ENCODE peak calls at places on chromosomes 1 and 21, in five cellular contexts. J is fibroblast of lung, E is mesendoderm, L is lung, R is psoas muscle. M is an unnamed sample.

GRCh38 chr1:24964811-24965570 is 34.9 kb upstream of the RUNX3 start:
- DNase-seq in J (no peak), L (no peak), R (peak), E (peak), M (peak)

GRCh38 chr21:26954591-26955214 is 12.2 kb downstream of the ADAMTS5 start:
- DNase-seq in E (no peak), J (no peak), L (no peak), R (no peak), M (no peak)

GRCh38 chr21:43779660-43780059 is 3.6 kb upstream of the CSTB start:
- DNase-seq in E (no peak), L (no peak), J (no peak), R (no peak), M (no peak)

GRCh38 chr1:119768778-119769177 is at the start of gene HMGCS2:
- DNase-seq in R (no peak), J (no peak), E (no peak), L (no peak), M (peak)

GRCh38 chr1:8718878-8719361 is 98.5 kb downstream of the RERE start:
- DNase-seq in J (no peak), R (no peak), E (no peak), L (no peak), M (no peak)

GRCh38 chr1:32393832-32394140 is 455 bp downstream of the BSDC1 start:
- DNase-seq in E (peak), R (no peak), J (no peak), L (no peak), M (peak)

GRCh38 chr1:48776400-48777218 is at the start of gene BEND5:
- DNase-seq in R (peak), J (peak), L (peak), E (peak), M (peak)

GRCh38 chr1:87600848-87601247 is 272.2 kb downstream of the LMO4 start:
- DNase-seq in R (no peak), J (peak), E (peak), L (no peak), M (no peak)

GRCh38 chr1:109197163-109198042 is 16.3 kb upstream of the SARS1 start:
- DNase-seq in L (peak), R (no peak), E (peak), J (peak), M (peak)

GRCh38 chr1:156437054-156437453 is 63.5 kb downstream of the MEF2D start:
- DNase-seq in J (no peak), E (no peak), L (no peak), R (no peak), M (no peak)

GRCh38 chr1:200329208-200329882 is 80.5 kb downstream of the ZNF281 start:
- DNase-seq in L (no peak), J (no peak), R (no peak), E (no peak), M (no peak)

GRCh38 chr1:12314328-12314903 is 84.6 kb downstream of the VPS13D start:
- DNase-seq in R (no peak), E (no peak), L (no peak), J (peak), M (no peak)

GRCh38 chr1:117093091-117093534 is 28.4 kb downstream of the TRIM45 start:
- DNase-seq in J (peak), R (peak), E (peak), L (no peak), M (no peak)

GRCh38 chr21:45496151-45496967 is 45.9 kb downstream of the SLC19A1 start:
- DNase-seq in J (no peak), L (no peak), E (no peak), R (peak), M (peak)

GRCh38 chr1:53139911-53140310 is 2.5 kb downstream of the SLC1A7 start:
- DNase-seq in L (no peak), E (no peak), J (peak), R (no peak), M (no peak)

GRCh38 chr1:59520759-59521442 is 224.0 kb downstream of the FGGY start:
- DNase-seq in E (no peak), J (peak), R (no peak), L (no peak), M (no peak)

GRCh38 chr1:12275370-12275769 is 45.5 kb downstream of the VPS13D start:
- DNase-seq in L (no peak), R (peak), J (peak), E (peak), M (peak)

GRCh38 chr21:37374026-37374425 is 7.5 kb downstream of the DYRK1A start:
- DNase-seq in E (no peak), R (no peak), L (no peak), J (peak), M (no peak)

GRCh38 chr1:81388435-81388834 is 412.3 kb upstream of the ADGRL2 start:
- DNase-seq in L (no peak), R (no peak), J (no peak), E (no peak), M (no peak)

GRCh38 chr1:85357817-85358216 is 81.4 kb upstream of the BCL10 start:
- DNase-seq in L (no peak), E (no peak), R (no peak), J (no peak), M (no peak)

GRCh38 chr1:184298321-184299052 is 88.3 kb upstream of the C1orf21 start:
- DNase-seq in J (no peak), L (no peak), E (peak), R (no peak), M (no peak)

GRCh38 chr1:229238674-229239415 is 32.1 kb upstream of the RAB4A start:
- DNase-seq in E (no peak), R (peak), L (no peak), J (no peak), M (no peak)

GRCh38 chr21:20698585-20698984 is 299.6 kb upstream of the NCAM2 start:
- DNase-seq in R (no peak), E (peak), J (no peak), L (no peak), M (no peak)

GRCh38 chr21:21156919-21157318 is 158.7 kb downstream of the NCAM2 start:
- DNase-seq in R (no peak), L (no peak), E (no peak), J (peak), M (no peak)

GRCh38 chr21:35002879-35003722 is 46.0 kb downstream of the RUNX1 start:
- DNase-seq in E (no peak), L (no peak), R (no peak), J (peak), M (no peak)

GRCh38 chr1:112445591-112445990 is 49.6 kb downstream of the CTTNBP2NL start:
- DNase-seq in E (no peak), L (no peak), J (no peak), R (no peak), M (no peak)

GRCh38 chr1:61253912-61254628 is 171.7 kb downstream of the NFIA start:
- DNase-seq in J (no peak), R (no peak), L (no peak), E (no peak), M (no peak)

GRCh38 chr1:230986976-230987375 is 8.1 kb downstream of the ARV1 start:
- DNase-seq in L (no peak), R (no peak), E (no peak), J (no peak), M (no peak)

GRCh38 chr1:76035053-76035452 is 39.5 kb upstream of the ST6GALNAC3 start:
- DNase-seq in L (no peak), R (no peak), E (no peak), J (peak), M (no peak)

GRCh38 chr1:200731654-200732332 is 6.9 kb upstream of the CAMSAP2 start:
- DNase-seq in R (no peak), J (no peak), E (no peak), L (no peak), M (no peak)

GRCh38 chr1:105204836-105205371 is 1455.2 kb downstream of the AMY1C start:
- DNase-seq in J (no peak), L (no peak), R (no peak), E (peak), M (no peak)

GRCh38 chr21:39073063-39073462 is 110.2 kb downstream of the PSMG1 start:
- DNase-seq in L (no peak), R (no peak), E (no peak), J (no peak), M (no peak)

GRCh38 chr1:30756545-30757195 is 904 bp downstream of the LAPTM5 start:
- DNase-seq in J (peak), R (peak), L (peak), E (peak), M (peak)

GRCh38 chr21:32389337-32390015 is 3.3 kb downstream of the URB1 start:
- DNase-seq in R (no peak), J (no peak), E (no peak), L (no peak), M (no peak)

GRCh38 chr21:46193829-46194373 is 9.6 kb upstream of the SPATC1L start:
- DNase-seq in J (no peak), E (no peak), L (no peak), R (no peak), M (no peak)

GRCh38 chr21:36810443-36810842 is 111.5 kb downstream of the SIM2 start:
- DNase-seq in E (no peak), R (no peak), L (no peak), J (no peak), M (no peak)

GRCh38 chr1:41629136-41629535 is 144.7 kb upstream of the EDN2 start:
- DNase-seq in E (no peak), R (no peak), J (no peak), L (no peak), M (no peak)

GRCh38 chr1:226549094-226549936 is 751 bp downstream of the STUM start:
- DNase-seq in R (no peak), J (no peak), E (no peak), L (no peak), M (peak)

DNA sequence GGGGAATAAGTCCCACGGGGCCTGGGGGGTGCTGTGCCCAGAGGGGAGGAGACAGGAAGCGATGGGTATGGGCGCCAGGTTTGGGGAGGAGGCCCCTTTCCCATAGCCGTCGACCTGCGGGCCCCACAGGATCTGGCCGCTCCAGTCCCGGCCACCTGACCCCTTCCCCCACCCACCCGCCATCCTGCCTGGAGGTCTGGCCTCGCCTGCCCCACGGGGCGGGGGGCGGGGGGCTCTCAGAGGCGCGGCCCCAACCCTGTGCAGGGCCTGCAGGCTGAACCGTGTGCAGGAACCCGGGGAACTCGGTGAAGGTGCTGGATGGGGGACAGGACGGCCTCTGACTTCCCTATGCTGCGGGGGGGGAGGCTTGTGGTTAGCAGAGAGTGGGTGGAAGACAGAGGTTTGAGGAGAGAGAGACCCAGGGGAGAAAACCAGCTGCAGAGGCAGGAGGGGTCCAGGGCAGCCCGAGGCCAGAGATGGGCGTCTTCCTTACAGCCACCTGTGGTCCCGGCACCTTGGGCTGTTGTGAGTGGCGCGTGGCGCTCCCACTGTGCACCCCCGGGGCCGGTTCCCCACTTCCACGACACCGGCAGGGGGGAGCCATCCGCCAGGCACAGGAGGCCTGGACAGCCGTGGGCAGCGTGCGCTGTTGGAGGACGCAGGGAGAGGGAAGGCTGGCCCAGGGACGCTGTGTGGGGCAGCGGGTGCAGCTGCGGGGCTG is 2.5 kb upstream of the TNFRSF18 start:
- DNase-seq in L (no peak), J (no peak), E (no peak), R (peak), M (peak)
- H3K4me3 ChIP-seq in L (no peak), J (no peak), E (no peak), R (no peak), M (no peak)

DNA sequence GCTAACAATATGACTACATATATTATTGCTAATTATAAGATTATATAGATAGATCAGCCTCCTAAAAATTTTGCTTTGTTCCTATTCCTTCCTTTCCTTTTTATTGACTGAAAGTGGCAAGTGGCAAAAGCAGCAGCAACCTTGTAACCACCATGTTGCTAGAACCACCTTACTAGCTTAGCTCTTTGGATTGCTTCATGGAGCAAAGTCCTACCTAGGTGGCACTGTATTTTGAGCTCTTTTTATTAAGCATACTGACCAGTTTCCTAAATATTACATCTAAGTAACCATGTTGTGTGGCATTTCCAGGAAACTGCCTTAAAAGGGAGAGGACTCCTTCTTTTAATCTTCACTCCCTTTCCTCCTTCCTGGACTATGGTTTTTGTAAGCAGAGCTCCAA is 90.8 kb downstream of the UCHL5 start:
- DNase-seq in E (no peak), J (no peak), L (no peak), R (no peak), M (no peak)
- H3K27ac ChIP-seq in E (no peak), J (no peak), L (no peak), R (no peak), M (no peak)

DNA sequence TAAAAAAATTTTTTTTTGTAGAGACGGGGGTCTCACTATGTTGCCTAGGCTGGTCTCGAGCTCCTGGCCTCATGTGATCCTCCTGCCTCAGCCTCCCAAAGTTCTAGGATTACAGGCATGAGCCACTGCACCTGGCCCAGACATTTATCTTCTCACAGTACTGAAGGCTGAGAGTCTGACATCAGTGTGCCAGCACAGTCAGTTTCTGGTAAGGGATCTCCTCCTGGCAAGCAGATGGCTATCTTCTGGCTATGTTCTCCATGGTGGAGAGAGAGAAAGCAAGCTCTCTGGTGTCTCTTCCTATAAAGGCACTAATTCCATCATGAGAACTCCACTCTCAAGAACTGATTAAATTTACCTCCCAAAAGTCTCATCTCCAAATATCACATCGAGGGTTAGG is 57.8 kb upstream of the C1orf185 start:
- DNase-seq in E (no peak), J (no peak), R (no peak), L (no peak), M (no peak)
- H3K4me3 ChIP-seq in E (no peak), J (no peak), R (no peak), L (no peak), M (no peak)

GRCh38 chr1:78427506-78427905 is 63.3 kb upstream of the PTGFR start:
- DNase-seq in R (no peak), J (peak), E (no peak), L (no peak), M (no peak)
- H3K27ac ChIP-seq in R (no peak), J (no peak), E (no peak), L (no peak), M (no peak)

GRCh38 chr21:29305561-29305960 is 6.8 kb downstream of the BACH1 start:
- DNase-seq in E (no peak), L (no peak), R (no peak), J (peak), M (no peak)

GRCh38 chr21:29307718-29308455 is 9.2 kb downstream of the BACH1 start:
- DNase-seq in E (no peak), J (no peak), L (no peak), R (no peak), M (no peak)

GRCh38 chr21:29305068-29305467 is 6.3 kb downstream of the BACH1 start:
- DNase-seq in R (no peak), E (no peak), J (no peak), L (no peak), M (no peak)

GRCh38 chr21:29308456-29308783 is 9.7 kb downstream of the BACH1 start:
- DNase-seq in L (no peak), E (no peak), J (no peak), R (no peak), M (no peak)

DNA sequence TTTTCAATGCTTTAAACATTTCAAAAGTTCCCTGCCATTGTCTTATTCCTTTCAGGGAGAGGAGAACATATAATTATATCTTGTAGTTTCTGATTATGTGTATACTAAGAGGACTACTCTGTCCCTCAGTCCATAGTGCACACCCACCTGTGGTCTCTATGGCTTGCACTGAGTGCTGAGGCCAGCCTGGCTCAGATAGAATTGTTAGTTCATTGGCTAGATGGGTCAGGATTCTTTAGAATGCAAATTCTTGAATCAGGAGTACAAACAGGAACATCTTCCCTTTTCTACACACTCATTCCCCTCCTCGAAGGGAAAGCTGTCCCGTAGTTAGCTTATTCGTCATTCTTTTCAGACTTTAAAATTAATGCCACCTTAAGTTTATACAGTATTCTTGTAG is 8.2 kb downstream of the BACH1 start:
- DNase-seq in E (no peak), L (no peak), J (no peak), R (no peak), M (no peak)
- H3K4me3 ChIP-seq in E (no peak), L (no peak), J (no peak), R (no peak), M (no peak)